ENCODE peak calls at places on chromosomes 2 and 18, in seven cellular contexts. One of them, this sample, is unnamed.

GRCh38 chr2:174518397-174518796 is 31.6 kb upstream of the GPR155 start:
- DNase-seq in esophagus squamous epithelium: no peak
- DNase-seq in ascending aorta: no peak
- DNase-seq in CD4-positive, alpha-beta memory T cell: no peak
- DNase-seq in prostate gland: no peak
- DNase-seq in HCT116: no peak
- DNase-seq in PC-9: no peak
- DNase-seq in this sample: no peak

GRCh38 chr18:28961669-28962228 is 784.8 kb upstream of the CDH2 start:
- DNase-seq in prostate gland: no peak
- DNase-seq in ascending aorta: no peak
- DNase-seq in PC-9: no peak
- DNase-seq in CD4-positive, alpha-beta memory T cell: no peak
- DNase-seq in esophagus squamous epithelium: no peak
- DNase-seq in HCT116: peak; percentile 39
- DNase-seq in this sample: no peak

GRCh38 chr2:60796573-60797509 is 40.8 kb downstream of the PAPOLG start:
- DNase-seq in esophagus squamous epithelium: no peak
- DNase-seq in ascending aorta: no peak
- DNase-seq in PC-9: no peak
- DNase-seq in CD4-positive, alpha-beta memory T cell: no peak
- DNase-seq in HCT116: no peak
- DNase-seq in prostate gland: no peak
- DNase-seq in this sample: no peak

GRCh38 chr2:172525601-172526000 is 30.3 kb upstream of the PDK1 start:
- DNase-seq in prostate gland: no peak
- DNase-seq in PC-9: peak; percentile 61
- DNase-seq in CD4-positive, alpha-beta memory T cell: no peak
- DNase-seq in esophagus squamous epithelium: no peak
- DNase-seq in HCT116: no peak
- DNase-seq in ascending aorta: no peak
- DNase-seq in this sample: no peak

GRCh38 chr18:68841301-68841700 is 43.4 kb downstream of the CCDC102B start:
- DNase-seq in CD4-positive, alpha-beta memory T cell: no peak
- DNase-seq in HCT116: no peak
- DNase-seq in esophagus squamous epithelium: no peak
- DNase-seq in ascending aorta: no peak
- DNase-seq in prostate gland: no peak
- DNase-seq in PC-9: no peak
- DNase-seq in this sample: no peak

GRCh38 chr2:146701183-146701582 is 1143.6 kb upstream of the ACVR2A start:
- DNase-seq in HCT116: no peak
- DNase-seq in prostate gland: no peak
- DNase-seq in esophagus squamous epithelium: no peak
- DNase-seq in PC-9: no peak
- DNase-seq in CD4-positive, alpha-beta memory T cell: no peak
- DNase-seq in ascending aorta: no peak
- DNase-seq in this sample: no peak

GRCh38 chr2:112272669-112273068 is 2.7 kb upstream of the ZC3H6 start:
- DNase-seq in ascending aorta: no peak
- DNase-seq in HCT116: no peak
- DNase-seq in CD4-positive, alpha-beta memory T cell: no peak
- DNase-seq in esophagus squamous epithelium: no peak
- DNase-seq in prostate gland: no peak
- DNase-seq in PC-9: no peak
- DNase-seq in this sample: no peak

GRCh38 chr2:9710311-9710710 is 79.5 kb upstream of the YWHAQ start:
- DNase-seq in CD4-positive, alpha-beta memory T cell: no peak
- DNase-seq in prostate gland: no peak
- DNase-seq in esophagus squamous epithelium: no peak
- DNase-seq in PC-9: peak; percentile 66
- DNase-seq in HCT116: no peak
- DNase-seq in ascending aorta: no peak
- DNase-seq in this sample: no peak

GRCh38 chr18:13120967-13121586 is 97.5 kb upstream of the LDLRAD4 start:
- DNase-seq in prostate gland: no peak
- DNase-seq in esophagus squamous epithelium: no peak
- DNase-seq in ascending aorta: no peak
- DNase-seq in HCT116: no peak
- DNase-seq in CD4-positive, alpha-beta memory T cell: no peak
- DNase-seq in PC-9: no peak
- DNase-seq in this sample: no peak

GRCh38 chr2:45342-46130 is 769 bp downstream of the FAM110C start:
- DNase-seq in HCT116: no peak
- DNase-seq in PC-9: no peak
- DNase-seq in esophagus squamous epithelium: no peak
- DNase-seq in CD4-positive, alpha-beta memory T cell: no peak
- DNase-seq in ascending aorta: no peak
- DNase-seq in prostate gland: no peak
- DNase-seq in this sample: no peak

GRCh38 chr2:167862787-167863186 is 384.6 kb downstream of the STK39 start:
- DNase-seq in CD4-positive, alpha-beta memory T cell: no peak
- DNase-seq in HCT116: no peak
- DNase-seq in PC-9: no peak
- DNase-seq in ascending aorta: no peak
- DNase-seq in prostate gland: no peak
- DNase-seq in esophagus squamous epithelium: no peak
- DNase-seq in this sample: no peak

GRCh38 chr2:59074071-59074470 is 832.9 kb upstream of the FANCL start:
- DNase-seq in prostate gland: no peak
- DNase-seq in PC-9: no peak
- DNase-seq in ascending aorta: no peak
- DNase-seq in HCT116: no peak
- DNase-seq in esophagus squamous epithelium: no peak
- DNase-seq in CD4-positive, alpha-beta memory T cell: no peak
- DNase-seq in this sample: no peak

GRCh38 chr2:188598551-188598950 is 306.9 kb downstream of the GULP1 start:
- DNase-seq in CD4-positive, alpha-beta memory T cell: no peak
- DNase-seq in HCT116: no peak
- DNase-seq in ascending aorta: no peak
- DNase-seq in PC-9: no peak
- DNase-seq in esophagus squamous epithelium: no peak
- DNase-seq in prostate gland: no peak
- DNase-seq in this sample: no peak

GRCh38 chr2:236959036-236959435 is 126.7 kb upstream of the COPS8 start:
- DNase-seq in ascending aorta: no peak
- DNase-seq in prostate gland: no peak
- DNase-seq in CD4-positive, alpha-beta memory T cell: no peak
- DNase-seq in PC-9: no peak
- DNase-seq in HCT116: no peak
- DNase-seq in esophagus squamous epithelium: no peak
- DNase-seq in this sample: no peak

GRCh38 chr2:84838434-84839145 is 42.3 kb downstream of the TRABD2A start:
- DNase-seq in HCT116: no peak
- DNase-seq in ascending aorta: no peak
- DNase-seq in CD4-positive, alpha-beta memory T cell: no peak
- DNase-seq in prostate gland: no peak
- DNase-seq in PC-9: no peak
- DNase-seq in esophagus squamous epithelium: no peak
- DNase-seq in this sample: no peak

DNA sequence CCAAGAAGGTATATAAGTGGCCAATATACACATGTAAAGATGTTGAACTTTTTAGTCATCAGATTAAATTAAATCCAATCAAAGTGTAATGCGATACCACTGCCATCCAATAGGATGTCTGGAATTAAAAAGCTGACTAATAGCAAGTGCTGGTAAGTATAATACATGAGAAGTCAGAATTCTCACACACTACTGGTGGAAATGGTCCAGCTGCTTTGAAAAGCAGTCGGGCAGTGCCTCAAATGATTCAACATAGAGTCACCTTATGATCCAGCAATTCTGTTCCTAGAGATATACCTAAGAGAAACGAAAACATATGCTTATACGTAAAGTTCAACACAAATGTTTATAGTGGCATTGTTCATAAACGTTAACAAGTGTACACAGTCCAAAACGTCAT is 124.1 kb upstream of the MYT1L start:
- DNase-seq in ascending aorta: no peak
- DNase-seq in CD4-positive, alpha-beta memory T cell: no peak
- DNase-seq in HCT116: no peak
- DNase-seq in esophagus squamous epithelium: no peak
- DNase-seq in prostate gland: no peak
- DNase-seq in PC-9: no peak
- DNase-seq in this sample: no peak
- H3K9me3 ChIP-seq in ascending aorta: no peaks in the 10 kb centered on the region
- H3K9me3 ChIP-seq in CD4-positive, alpha-beta memory T cell: no peaks in the 10 kb centered on the region
- H3K9me3 ChIP-seq in HCT116: no peaks in the 10 kb centered on the region
- H3K9me3 ChIP-seq in esophagus squamous epithelium: no peaks in the 10 kb centered on the region
- H3K9me3 ChIP-seq in prostate gland: no peaks in the 10 kb centered on the region
- H3K9me3 ChIP-seq in PC-9: no peaks in the 10 kb centered on the region
- H3K9me3 ChIP-seq in this sample: no peaks in the 10 kb centered on the region

GRCh38 chr2:226180485-226180884 is 619.1 kb downstream of the IRS1 start:
- DNase-seq in esophagus squamous epithelium: no peak
- DNase-seq in HCT116: no peak
- DNase-seq in PC-9: no peak
- DNase-seq in prostate gland: peak; percentile 7
- DNase-seq in CD4-positive, alpha-beta memory T cell: no peak
- DNase-seq in ascending aorta: no peak
- DNase-seq in this sample: no peak
- H3K9me3 ChIP-seq in esophagus squamous epithelium: peaks cover 7% of the 10 kb centered on the region
- H3K9me3 ChIP-seq in HCT116: no peaks in the 10 kb centered on the region
- H3K9me3 ChIP-seq in PC-9: peaks cover 46% of the 10 kb centered on the region
- H3K9me3 ChIP-seq in prostate gland: no peaks in the 10 kb centered on the region
- H3K9me3 ChIP-seq in CD4-positive, alpha-beta memory T cell: peaks cover 4% of the 10 kb centered on the region
- H3K9me3 ChIP-seq in ascending aorta: no peaks in the 10 kb centered on the region
- H3K9me3 ChIP-seq in this sample: no peaks in the 10 kb centered on the region

GRCh38 chr2:196136151-196136550 is 35.2 kb downstream of the STK17B start:
- DNase-seq in ascending aorta: no peak
- DNase-seq in esophagus squamous epithelium: no peak
- DNase-seq in prostate gland: no peak
- DNase-seq in PC-9: no peak
- DNase-seq in CD4-positive, alpha-beta memory T cell: no peak
- DNase-seq in HCT116: no peak
- DNase-seq in this sample: no peak

GRCh38 chr2:196131949-196132925 is 39.1 kb downstream of the STK17B start:
- DNase-seq in prostate gland: no peak
- DNase-seq in CD4-positive, alpha-beta memory T cell: peak; percentile 62
- DNase-seq in HCT116: no peak
- DNase-seq in ascending aorta: no peak
- DNase-seq in esophagus squamous epithelium: no peak
- DNase-seq in PC-9: no peak
- DNase-seq in this sample: peak; percentile 43

GRCh38 chr2:196130039-196130825 is 41.1 kb downstream of the STK17B start:
- DNase-seq in ascending aorta: no peak
- DNase-seq in prostate gland: no peak
- DNase-seq in CD4-positive, alpha-beta memory T cell: no peak
- DNase-seq in esophagus squamous epithelium: no peak
- DNase-seq in HCT116: no peak
- DNase-seq in PC-9: no peak
- DNase-seq in this sample: no peak

GRCh38 chr2:196128749-196129148 is 42.6 kb downstream of the STK17B start:
- DNase-seq in PC-9: no peak
- DNase-seq in esophagus squamous epithelium: no peak
- DNase-seq in ascending aorta: no peak
- DNase-seq in HCT116: no peak
- DNase-seq in CD4-positive, alpha-beta memory T cell: no peak
- DNase-seq in prostate gland: no peak
- DNase-seq in this sample: no peak

GRCh38 chr2:196131384-196131861 is 40.0 kb downstream of the STK17B start:
- DNase-seq in CD4-positive, alpha-beta memory T cell: peak; percentile 60
- DNase-seq in ascending aorta: no peak
- DNase-seq in esophagus squamous epithelium: no peak
- DNase-seq in prostate gland: peak; percentile 26
- DNase-seq in PC-9: peak; percentile 47
- DNase-seq in HCT116: peak; percentile 66
- DNase-seq in this sample: peak; percentile 35
- H3K9me3 ChIP-seq in CD4-positive, alpha-beta memory T cell: peaks cover 9% of the 10 kb centered on the region
- H3K9me3 ChIP-seq in ascending aorta: peaks cover 21% of the 10 kb centered on the region
- H3K9me3 ChIP-seq in esophagus squamous epithelium: peaks cover 34% of the 10 kb centered on the region
- H3K9me3 ChIP-seq in prostate gland: no peaks in the 10 kb centered on the region
- H3K9me3 ChIP-seq in PC-9: peaks cover 4% of the 10 kb centered on the region
- H3K9me3 ChIP-seq in HCT116: no peaks in the 10 kb centered on the region
- H3K9me3 ChIP-seq in this sample: peaks cover 3% of the 10 kb centered on the region

GRCh38 chr2:31694444-31694843 is 113.7 kb upstream of the SRD5A2 start:
- DNase-seq in CD4-positive, alpha-beta memory T cell: no peak
- DNase-seq in PC-9: no peak
- DNase-seq in HCT116: peak; percentile 16
- DNase-seq in esophagus squamous epithelium: no peak
- DNase-seq in ascending aorta: no peak
- DNase-seq in prostate gland: no peak
- DNase-seq in this sample: no peak

GRCh38 chr2:31693882-31694281 is 113.1 kb upstream of the SRD5A2 start:
- DNase-seq in prostate gland: no peak
- DNase-seq in CD4-positive, alpha-beta memory T cell: no peak
- DNase-seq in esophagus squamous epithelium: no peak
- DNase-seq in PC-9: no peak
- DNase-seq in ascending aorta: no peak
- DNase-seq in HCT116: peak; percentile 29
- DNase-seq in this sample: no peak

DNA sequence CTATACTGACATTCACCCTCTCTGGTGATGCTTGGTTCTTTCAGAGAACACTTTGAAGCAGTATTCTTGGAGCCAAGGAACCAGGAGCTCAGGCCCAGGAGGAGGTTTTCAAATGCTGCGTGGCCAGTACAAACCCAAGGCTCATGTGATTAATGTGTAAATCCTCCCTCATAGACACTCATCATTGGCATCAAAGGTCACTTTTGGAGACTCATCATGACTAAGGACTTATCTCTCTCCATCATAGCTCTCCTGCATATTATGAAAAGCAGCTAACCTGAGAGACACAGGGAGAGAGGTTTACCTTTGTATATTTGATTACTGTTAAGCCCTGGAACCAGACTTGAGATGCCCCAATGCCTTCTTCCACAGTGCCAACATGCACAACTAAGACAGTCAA is 115.3 kb upstream of the SRD5A2 start:
- DNase-seq in esophagus squamous epithelium: no peak
- DNase-seq in ascending aorta: no peak
- DNase-seq in CD4-positive, alpha-beta memory T cell: no peak
- DNase-seq in PC-9: no peak
- DNase-seq in HCT116: no peak
- DNase-seq in prostate gland: no peak
- DNase-seq in this sample: no peak
- H3K9me3 ChIP-seq in esophagus squamous epithelium: peaks cover 48% of the 10 kb centered on the region
- H3K9me3 ChIP-seq in ascending aorta: peaks cover 26% of the 10 kb centered on the region
- H3K9me3 ChIP-seq in CD4-positive, alpha-beta memory T cell: no peaks in the 10 kb centered on the region
- H3K9me3 ChIP-seq in PC-9: peaks cover 58% of the 10 kb centered on the region
- H3K9me3 ChIP-seq in HCT116: peaks cover 19% of the 10 kb centered on the region
- H3K9me3 ChIP-seq in prostate gland: peaks cover 11% of the 10 kb centered on the region
- H3K9me3 ChIP-seq in this sample: peaks cover 22% of the 10 kb centered on the region

GRCh38 chr18:14962626-14963025 is 214.7 kb downstream of the ANKRD30B start:
- DNase-seq in CD4-positive, alpha-beta memory T cell: no peak
- DNase-seq in ascending aorta: no peak
- DNase-seq in HCT116: no peak
- DNase-seq in esophagus squamous epithelium: no peak
- DNase-seq in prostate gland: no peak
- DNase-seq in PC-9: no peak
- DNase-seq in this sample: no peak
- H3K9me3 ChIP-seq in CD4-positive, alpha-beta memory T cell: no peaks in the 10 kb centered on the region
- H3K9me3 ChIP-seq in ascending aorta: no peaks in the 10 kb centered on the region
- H3K9me3 ChIP-seq in HCT116: peaks cover 5% of the 10 kb centered on the region
- H3K9me3 ChIP-seq in esophagus squamous epithelium: no peaks in the 10 kb centered on the region
- H3K9me3 ChIP-seq in prostate gland: no peaks in the 10 kb centered on the region
- H3K9me3 ChIP-seq in PC-9: no peaks in the 10 kb centered on the region
- H3K9me3 ChIP-seq in this sample: no peaks in the 10 kb centered on the region

GRCh38 chr2:89844221-89844943 is 1152.9 kb downstream of the RPIA start:
- DNase-seq in ascending aorta: no peak
- DNase-seq in PC-9: no peak
- DNase-seq in prostate gland: no peak
- DNase-seq in CD4-positive, alpha-beta memory T cell: peak; percentile 36
- DNase-seq in HCT116: no peak
- DNase-seq in esophagus squamous epithelium: no peak
- DNase-seq in this sample: no peak
- H3K9me3 ChIP-seq in ascending aorta: peaks cover 7% of the 10 kb centered on the region
- H3K9me3 ChIP-seq in PC-9: no peaks in the 10 kb centered on the region
- H3K9me3 ChIP-seq in prostate gland: no peaks in the 10 kb centered on the region
- H3K9me3 ChIP-seq in CD4-positive, alpha-beta memory T cell: no peaks in the 10 kb centered on the region
- H3K9me3 ChIP-seq in HCT116: no peaks in the 10 kb centered on the region
- H3K9me3 ChIP-seq in esophagus squamous epithelium: peaks cover 9% of the 10 kb centered on the region
- H3K9me3 ChIP-seq in this sample: peaks cover 6% of the 10 kb centered on the region

This sample was measured in T-helper 17 cell.